ENCODE peak calls at places on chromosome 19, in six cellular contexts. One of them, this sample, is unnamed.

GRCh38 chr19:12052057-12052570 is 647 bp downstream of the ZNF878 start:
- DNase-seq in mesenchymal stem cell: peak; percentile 34
- DNase-seq in mesendoderm: peak; percentile 51
- DNase-seq in trophoblast cell: peak; percentile 59
- DNase-seq in H1: no peak
- DNase-seq in IMR-90: peak; percentile 14
- DNase-seq in this sample: no peak

GRCh38 chr19:22519152-22519551 is 97.0 kb upstream of the ZNF98 start:
- DNase-seq in mesenchymal stem cell: no peak
- DNase-seq in H1: no peak
- DNase-seq in mesendoderm: no peak
- DNase-seq in IMR-90: no peak
- DNase-seq in trophoblast cell: no peak
- DNase-seq in this sample: no peak

GRCh38 chr19:7272856-7273578 is 21.2 kb downstream of the INSR start:
- DNase-seq in IMR-90: no peak
- DNase-seq in mesendoderm: no peak
- DNase-seq in H1: no peak
- DNase-seq in mesenchymal stem cell: no peak
- DNase-seq in trophoblast cell: no peak
- DNase-seq in this sample: no peak

GRCh38 chr19:18894254-18895037 is 1.5 kb downstream of the CERS1 start:
- DNase-seq in H1: no peak
- DNase-seq in mesendoderm: peak; percentile 62
- DNase-seq in mesenchymal stem cell: no peak
- DNase-seq in trophoblast cell: no peak
- DNase-seq in IMR-90: peak; percentile 35
- DNase-seq in this sample: peak; percentile 58

GRCh38 chr19:51293571-51294210 is 17.8 kb upstream of the IGLON5 start:
- DNase-seq in mesendoderm: peak; percentile 46
- DNase-seq in H1: no peak
- DNase-seq in trophoblast cell: no peak
- DNase-seq in mesenchymal stem cell: no peak
- DNase-seq in IMR-90: no peak
- DNase-seq in this sample: no peak

GRCh38 chr19:30112171-30112570 is 170.1 kb downstream of the URI1 start:
- DNase-seq in IMR-90: no peak
- DNase-seq in trophoblast cell: no peak
- DNase-seq in mesenchymal stem cell: no peak
- DNase-seq in H1: no peak
- DNase-seq in mesendoderm: no peak
- DNase-seq in this sample: no peak

GRCh38 chr19:51179297-51179696 is 37.2 kb downstream of the SIGLEC7 start:
- DNase-seq in mesenchymal stem cell: no peak
- DNase-seq in mesendoderm: no peak
- DNase-seq in IMR-90: no peak
- DNase-seq in H1: no peak
- DNase-seq in trophoblast cell: no peak
- DNase-seq in this sample: no peak

GRCh38 chr19:49773663-49774305 is 7.0 kb downstream of the AP2A1 start:
- DNase-seq in mesenchymal stem cell: no peak
- DNase-seq in mesendoderm: no peak
- DNase-seq in trophoblast cell: no peak
- DNase-seq in IMR-90: no peak
- DNase-seq in H1: no peak
- DNase-seq in this sample: no peak

GRCh38 chr19:52296400-52296772 is 583 bp upstream of the ZNF480 start:
- DNase-seq in IMR-90: no peak
- DNase-seq in mesendoderm: peak; percentile 13
- DNase-seq in H1: no peak
- DNase-seq in mesenchymal stem cell: no peak
- DNase-seq in trophoblast cell: no peak
- DNase-seq in this sample: no peak

DNA sequence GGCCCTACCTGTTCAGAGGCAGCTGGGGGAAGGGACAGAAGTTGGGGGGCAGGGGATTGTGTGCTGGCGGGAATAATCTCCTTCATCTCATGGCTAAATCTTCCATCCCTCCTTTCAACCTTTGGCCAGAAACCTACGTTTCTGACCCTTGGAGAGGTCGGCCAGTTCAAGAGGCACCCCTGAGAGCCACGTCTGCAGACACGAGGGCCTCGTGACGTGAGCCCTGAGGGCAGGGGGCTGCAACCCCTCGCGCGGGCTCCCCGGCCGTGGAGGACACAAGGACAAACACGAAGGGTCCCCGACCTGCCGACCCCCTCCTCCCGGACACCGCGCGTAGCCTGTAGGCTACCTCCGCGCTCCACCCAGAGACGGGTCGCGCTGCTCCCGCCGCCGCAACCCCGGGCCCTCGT is 898 bp upstream of the RPS5 start:
- DNase-seq in trophoblast cell: no peak
- DNase-seq in mesendoderm: no peak
- DNase-seq in IMR-90: no peak
- DNase-seq in H1: no peak
- DNase-seq in mesenchymal stem cell: no peak
- DNase-seq in this sample: no peak
- H3K4ac ChIP-seq in trophoblast cell: peak overlapping the region; percentile 23
- H3K4ac ChIP-seq in mesendoderm: peak overlapping the region; percentile 94
- H3K4ac ChIP-seq in IMR-90: peak overlapping the region; percentile 90
- H3K4ac ChIP-seq in H1: peak overlapping the region; percentile 99
- H3K4ac ChIP-seq in mesenchymal stem cell: peak overlapping the region; percentile 98
- H3K4ac ChIP-seq in this sample: peak overlapping the region; percentile 87

GRCh38 chr19:3108775-3109174 is 14.6 kb downstream of the GNA11 start:
- DNase-seq in H1: peak; percentile 61
- DNase-seq in mesenchymal stem cell: peak; percentile 69
- DNase-seq in IMR-90: peak; percentile 50
- DNase-seq in mesendoderm: peak; percentile 76
- DNase-seq in trophoblast cell: peak; percentile 48
- DNase-seq in this sample: peak; percentile 56

GRCh38 chr19:3107658-3108057 is 13.5 kb downstream of the GNA11 start:
- DNase-seq in mesendoderm: no peak
- DNase-seq in mesenchymal stem cell: no peak
- DNase-seq in trophoblast cell: no peak
- DNase-seq in H1: no peak
- DNase-seq in IMR-90: no peak
- DNase-seq in this sample: no peak

GRCh38 chr19:3104708-3104983 is 10.5 kb downstream of the GNA11 start:
- DNase-seq in trophoblast cell: no peak
- DNase-seq in mesenchymal stem cell: no peak
- DNase-seq in mesendoderm: no peak
- DNase-seq in IMR-90: no peak
- DNase-seq in H1: no peak
- DNase-seq in this sample: no peak

GRCh38 chr19:3105641-3106508 is 11.7 kb downstream of the GNA11 start:
- DNase-seq in mesendoderm: no peak
- DNase-seq in H1: no peak
- DNase-seq in mesenchymal stem cell: no peak
- DNase-seq in IMR-90: no peak
- DNase-seq in trophoblast cell: no peak
- DNase-seq in this sample: no peak

DNA sequence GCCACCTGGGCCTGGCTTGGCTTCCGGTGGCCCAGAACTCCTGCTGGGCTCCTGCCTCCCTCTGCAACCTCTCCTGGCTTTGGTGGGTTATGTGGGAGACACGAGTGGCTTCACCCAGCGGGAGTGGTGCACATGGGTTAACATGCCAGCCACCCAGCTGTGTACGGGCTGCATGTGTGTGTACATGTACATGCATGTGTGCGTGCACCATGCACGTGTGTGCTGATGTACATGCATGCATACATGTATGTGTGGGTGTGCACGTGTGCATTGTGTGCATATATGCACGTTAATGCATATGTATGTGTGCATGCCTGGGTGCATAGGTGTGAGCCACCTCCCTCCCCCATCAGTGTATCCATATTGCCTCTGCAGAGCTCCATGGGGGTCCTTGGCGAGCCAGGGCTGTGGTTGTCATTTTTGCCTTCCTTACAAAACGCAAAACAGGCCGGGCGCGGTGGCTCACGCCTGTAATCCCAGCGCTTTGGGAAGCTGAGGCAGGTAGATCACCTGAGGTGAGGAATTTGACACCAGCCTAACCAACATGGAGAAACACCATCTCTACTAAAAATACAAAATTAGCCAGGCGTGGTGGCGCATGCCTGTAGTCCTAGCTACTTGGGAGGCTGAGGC is 12.5 kb downstream of the GNA11 start:
- DNase-seq in IMR-90: no peak
- DNase-seq in H1: no peak
- DNase-seq in trophoblast cell: no peak
- DNase-seq in mesendoderm: no peak
- DNase-seq in mesenchymal stem cell: no peak
- DNase-seq in this sample: no peak
- H3K4me3 ChIP-seq in IMR-90: no peak overlapping the region
- H3K4me3 ChIP-seq in H1: no peak overlapping the region
- H3K4me3 ChIP-seq in trophoblast cell: no peak overlapping the region
- H3K4me3 ChIP-seq in mesendoderm: no peak overlapping the region
- H3K4me3 ChIP-seq in mesenchymal stem cell: no peak overlapping the region
- H3K4me3 ChIP-seq in this sample: no peak overlapping the region

DNA sequence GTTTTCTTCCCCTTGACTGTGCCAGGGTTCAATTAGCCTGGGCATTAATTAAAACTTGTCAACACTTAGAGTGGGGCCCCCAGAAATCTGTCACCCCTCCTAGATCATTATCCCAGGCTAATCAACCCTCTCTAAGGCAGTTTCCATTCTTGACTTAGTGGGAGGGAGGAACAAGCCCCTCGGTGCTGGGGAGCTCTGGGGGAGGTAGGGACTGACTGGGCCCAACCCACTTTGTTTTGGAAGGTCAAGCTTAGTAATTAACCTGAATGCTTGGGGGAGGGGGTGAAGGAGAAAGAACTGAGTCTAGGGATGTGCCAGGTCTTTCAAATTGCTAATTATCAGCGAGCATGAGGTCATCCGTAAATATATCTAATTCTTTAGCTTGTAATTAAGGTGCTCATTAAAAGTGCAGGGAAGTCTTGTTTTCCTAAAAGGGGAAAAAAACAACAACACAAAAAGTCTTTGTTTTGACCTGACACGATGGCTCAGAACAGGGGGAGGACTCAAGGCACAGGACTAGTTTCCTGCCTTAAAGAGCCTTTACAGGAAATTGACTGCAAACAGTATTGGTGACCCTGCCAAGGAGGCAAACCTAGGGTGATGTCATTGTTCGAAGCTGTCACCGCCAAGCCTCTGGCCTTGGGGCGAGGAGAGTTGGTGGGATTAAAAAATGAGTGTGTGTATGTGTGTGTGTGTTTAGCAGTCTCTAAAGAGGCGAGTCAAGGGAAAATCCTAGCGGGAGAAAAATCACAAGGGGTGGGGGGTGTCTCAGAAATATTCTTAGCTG is 19.4 kb downstream of the ACTN4 start:
- DNase-seq in mesenchymal stem cell: peak; percentile 95
- DNase-seq in trophoblast cell: no peak
- DNase-seq in IMR-90: peak; percentile 81
- DNase-seq in mesendoderm: peak; percentile 96
- DNase-seq in H1: no peak
- DNase-seq in this sample: peak; percentile 70
- H3K4ac ChIP-seq in mesenchymal stem cell: peak overlapping the region; percentile 92
- H3K4ac ChIP-seq in trophoblast cell: peak overlapping the region; percentile 50
- H3K4ac ChIP-seq in IMR-90: peak overlapping the region; percentile 98
- H3K4ac ChIP-seq in mesendoderm: peak overlapping the region; percentile 58
- H3K4ac ChIP-seq in H1: peak overlapping the region; percentile 97
- H3K4ac ChIP-seq in this sample: no peak overlapping the region

DNA sequence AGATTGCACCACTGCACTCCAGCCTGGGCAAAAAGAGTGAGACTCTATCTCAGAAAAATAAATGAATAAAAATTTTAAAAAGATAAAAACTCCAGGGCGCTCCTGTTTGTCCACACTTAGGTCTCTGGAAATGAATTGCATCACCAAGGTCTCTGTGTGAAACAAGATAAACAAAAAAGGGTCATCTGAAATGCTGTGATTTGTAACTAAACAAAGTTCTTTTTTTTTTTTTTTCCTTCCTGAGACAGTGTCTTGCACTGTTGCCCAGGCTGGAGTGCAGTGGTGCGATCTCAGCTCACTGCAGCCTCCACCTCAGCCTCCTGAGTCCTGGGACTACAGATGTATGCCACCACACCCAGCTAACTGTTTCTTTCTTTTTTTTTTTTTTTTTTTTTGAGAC is 11.5 kb downstream of the FZR1 start:
- DNase-seq in IMR-90: no peak
- DNase-seq in mesendoderm: no peak
- DNase-seq in trophoblast cell: no peak
- DNase-seq in H1: no peak
- DNase-seq in mesenchymal stem cell: peak; percentile 62
- DNase-seq in this sample: no peak
- H3K4me3 ChIP-seq in IMR-90: no peak overlapping the region
- H3K4me3 ChIP-seq in mesendoderm: no peak overlapping the region
- H3K4me3 ChIP-seq in trophoblast cell: no peak overlapping the region
- H3K4me3 ChIP-seq in H1: no peak overlapping the region
- H3K4me3 ChIP-seq in mesenchymal stem cell: no peak overlapping the region
- H3K4me3 ChIP-seq in this sample: no peak overlapping the region

GRCh38 chr19:55408320-55408836 is 790 bp upstream of the UBE2S start:
- DNase-seq in mesendoderm: no peak
- DNase-seq in H1: no peak
- DNase-seq in mesenchymal stem cell: no peak
- DNase-seq in trophoblast cell: no peak
- DNase-seq in IMR-90: no peak
- DNase-seq in this sample: no peak
- H3K4ac ChIP-seq in mesendoderm: peak overlapping the region; percentile 75
- H3K4ac ChIP-seq in H1: peak overlapping the region; percentile 94
- H3K4ac ChIP-seq in mesenchymal stem cell: peak overlapping the region; percentile 80
- H3K4ac ChIP-seq in trophoblast cell: peak overlapping the region; percentile 78
- H3K4ac ChIP-seq in IMR-90: peak overlapping the region; percentile 100
- H3K4ac ChIP-seq in this sample: peak overlapping the region; percentile 28